ENCODE peak calls at places on chromosomes 2 and 18, in ten cellular contexts. J is endothelial cell of umbilical vein; A is aorta; W is A549; R is left lung; M is adipocyte; H is ascending aorta; O is CD8-positive, alpha-beta memory T cell; D is pancreas; T is IMR-90. P is an unnamed sample. For H3K4me1, the result is how much of the 10 kb centered on the place peaks cover.

GRCh38 chr18:41657189-41657588 is 297.8 kb upstream of the PIK3C3 start:
- DNase-seq in J (no peak), A (no peak), W (no peak), R (no peak), M (no peak), H (no peak), O (no peak), D (no peak), T (no peak), P (no peak)

GRCh38 chr18:25229080-25229479 is 122.9 kb downstream of the ZNF521 start:
- DNase-seq in J (peak), A (no peak), W (no peak), R (no peak), M (peak), H (no peak), O (no peak), D (no peak), T (peak), P (no peak)

GRCh38 chr18:44564922-44565321 is 115.8 kb upstream of the SETBP1 start:
- DNase-seq in J (no peak), A (no peak), W (no peak), R (no peak), M (peak), H (no peak), O (no peak), D (no peak), T (peak), P (no peak)

GRCh38 chr18:48330016-48330991 is 78.9 kb downstream of the ZBTB7C start:
- DNase-seq in J (no peak), A (peak), W (peak), R (no peak), M (peak), H (no peak), O (no peak), D (no peak), T (peak), P (no peak)

GRCh38 chr2:149062531-149062930 is 24.0 kb downstream of the LYPD6B start:
- DNase-seq in J (no peak), A (no peak), W (no peak), R (no peak), M (no peak), H (no peak), O (no peak), D (no peak), T (no peak), P (no peak)

GRCh38 chr2:202178342-202178958 is 59.9 kb downstream of the SUMO1 start:
- DNase-seq in J (peak), A (no peak), W (peak), R (no peak), M (peak), H (no peak), O (peak), D (peak), T (peak), P (peak)

GRCh38 chr18:13288509-13289138 is 70.1 kb downstream of the LDLRAD4 start:
- DNase-seq in J (no peak), A (no peak), W (no peak), R (no peak), M (no peak), H (no peak), O (no peak), D (no peak), T (no peak), P (no peak)

GRCh38 chr18:3605562-3606443 is 155.8 kb downstream of the TGIF1 start:
- DNase-seq in J (peak), A (no peak), W (no peak), R (no peak), M (peak), H (no peak), O (no peak), D (no peak), T (peak), P (no peak)

GRCh38 chr2:150482111-150482510 is 5.4 kb downstream of the RND3 start:
- DNase-seq in J (peak), A (no peak), W (no peak), R (no peak), M (no peak), H (no peak), O (no peak), D (no peak), T (no peak), P (no peak)

GRCh38 chr2:150480241-150480640 is 7.2 kb downstream of the RND3 start:
- DNase-seq in J (peak), A (no peak), W (no peak), R (no peak), M (peak), H (no peak), O (no peak), D (no peak), T (peak), P (no peak)

GRCh38 chr2:150479075-150479915 is 8.2 kb downstream of the RND3 start:
- DNase-seq in J (peak), A (no peak), W (no peak), R (no peak), M (peak), H (no peak), O (no peak), D (no peak), T (peak), P (no peak)

GRCh38 chr2:150482667-150483260 is 4.7 kb downstream of the RND3 start:
- DNase-seq in J (no peak), A (no peak), W (no peak), R (no peak), M (no peak), H (no peak), O (no peak), D (no peak), T (peak), P (no peak)

GRCh38 chr2:150480971-150481830 is 6.3 kb downstream of the RND3 start:
- DNase-seq in J (peak), A (no peak), W (no peak), R (no peak), M (no peak), H (no peak), O (no peak), D (no peak), T (peak), P (no peak)
- H3K4me3 ChIP-seq in J (no peak), A (no peak), W (peak), R (no peak), M (peak), H (no peak), O (no peak), D (no peak), T (peak), P (no peak)

GRCh38 chr2:239299218-239299939 is 101.4 kb downstream of the HDAC4 start:
- DNase-seq in J (no peak), A (peak), W (no peak), R (peak), M (no peak), H (no peak), O (no peak), D (peak), T (no peak), P (no peak)
- H3K4me1 ChIP-seq in J (under half), A (under half), W (under half), R (under half), M (under half), H (under half), O (half or more), D (half or more), T (under half), P (under half)

GRCh38 chr18:74062037-74062436 is 85.6 kb downstream of the FBXO15 start:
- DNase-seq in J (no peak), A (no peak), W (no peak), R (no peak), M (no peak), H (no peak), O (no peak), D (no peak), T (no peak), P (no peak)

GRCh38 chr18:74064510-74064909 is 83.1 kb downstream of the FBXO15 start:
- DNase-seq in J (no peak), A (no peak), W (no peak), R (no peak), M (no peak), H (no peak), O (no peak), D (no peak), T (peak), P (no peak)

GRCh38 chr18:74063552-74063951 is 84.1 kb downstream of the FBXO15 start:
- DNase-seq in J (no peak), A (no peak), W (no peak), R (no peak), M (no peak), H (no peak), O (no peak), D (no peak), T (no peak), P (no peak)

GRCh38 chr18:74065366-74065765 is 82.3 kb downstream of the FBXO15 start:
- DNase-seq in J (no peak), A (no peak), W (no peak), R (no peak), M (no peak), H (no peak), O (no peak), D (no peak), T (no peak), P (no peak)

GRCh38 chr18:74063023-74063422 is 84.6 kb downstream of the FBXO15 start:
- DNase-seq in J (no peak), A (no peak), W (no peak), R (no peak), M (no peak), H (no peak), O (no peak), D (no peak), T (no peak), P (no peak)
- H3K4me3 ChIP-seq in J (no peak), A (no peak), W (no peak), R (no peak), M (no peak), H (no peak), O (no peak), D (no peak), T (no peak), P (no peak)

GRCh38 chr2:41180392-41180791 is 728.5 kb upstream of the SLC8A1 start:
- DNase-seq in J (no peak), A (no peak), W (no peak), R (no peak), M (no peak), H (no peak), O (no peak), D (no peak), T (no peak), P (no peak)
- H3K4me1 ChIP-seq in J (under half), A (under half), W (under half), R (under half), M (under half), H (under half), O (under half), D (under half), T (under half), P (under half)

DNA sequence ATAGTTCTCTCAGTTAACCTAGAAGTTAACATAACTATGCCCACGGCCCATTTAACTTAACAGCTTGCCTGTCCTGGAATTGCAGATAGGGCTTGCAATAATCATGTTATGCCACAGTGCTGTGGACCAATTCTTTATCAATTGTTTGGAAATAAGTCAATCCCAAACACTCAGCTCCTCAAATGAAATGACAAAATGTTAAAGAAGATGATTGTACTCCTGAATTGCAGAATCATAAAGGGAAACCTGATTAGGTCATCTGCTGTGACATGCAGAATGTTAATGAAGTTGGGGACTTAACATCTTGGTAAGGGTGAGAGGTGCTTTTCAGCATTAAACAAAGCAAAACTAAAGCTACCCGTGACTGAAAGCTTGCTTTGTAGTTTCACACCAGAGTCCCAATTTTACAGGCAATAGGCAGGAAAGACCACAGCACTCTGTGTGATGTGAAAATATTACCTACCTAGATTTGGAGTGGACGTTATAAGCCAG is 363.9 kb downstream of the GPD2 start:
- DNase-seq in J (no peak), A (no peak), W (no peak), R (no peak), M (no peak), H (no peak), O (no peak), D (no peak), T (no peak), P (no peak)
- H3K4me3 ChIP-seq in J (no peak), A (peak), W (no peak), R (no peak), M (no peak), H (no peak), O (no peak), D (no peak), T (no peak), P (no peak)

GRCh38 chr2:237345891-237346640 is 67.9 kb downstream of the COL6A3 start:
- DNase-seq in J (no peak), A (no peak), W (no peak), R (no peak), M (no peak), H (no peak), O (no peak), D (no peak), T (peak), P (no peak)

GRCh38 chr2:237341872-237342271 is 72.1 kb downstream of the COL6A3 start:
- DNase-seq in J (no peak), A (no peak), W (no peak), R (no peak), M (no peak), H (no peak), O (no peak), D (no peak), T (peak), P (no peak)

GRCh38 chr2:237343993-237344392 is 70.0 kb downstream of the COL6A3 start:
- DNase-seq in J (no peak), A (no peak), W (no peak), R (no peak), M (no peak), H (no peak), O (no peak), D (no peak), T (no peak), P (no peak)

GRCh38 chr2:237348281-237348865 is 65.6 kb downstream of the COL6A3 start:
- DNase-seq in J (no peak), A (no peak), W (no peak), R (no peak), M (no peak), H (no peak), O (no peak), D (no peak), T (no peak), P (no peak)

DNA sequence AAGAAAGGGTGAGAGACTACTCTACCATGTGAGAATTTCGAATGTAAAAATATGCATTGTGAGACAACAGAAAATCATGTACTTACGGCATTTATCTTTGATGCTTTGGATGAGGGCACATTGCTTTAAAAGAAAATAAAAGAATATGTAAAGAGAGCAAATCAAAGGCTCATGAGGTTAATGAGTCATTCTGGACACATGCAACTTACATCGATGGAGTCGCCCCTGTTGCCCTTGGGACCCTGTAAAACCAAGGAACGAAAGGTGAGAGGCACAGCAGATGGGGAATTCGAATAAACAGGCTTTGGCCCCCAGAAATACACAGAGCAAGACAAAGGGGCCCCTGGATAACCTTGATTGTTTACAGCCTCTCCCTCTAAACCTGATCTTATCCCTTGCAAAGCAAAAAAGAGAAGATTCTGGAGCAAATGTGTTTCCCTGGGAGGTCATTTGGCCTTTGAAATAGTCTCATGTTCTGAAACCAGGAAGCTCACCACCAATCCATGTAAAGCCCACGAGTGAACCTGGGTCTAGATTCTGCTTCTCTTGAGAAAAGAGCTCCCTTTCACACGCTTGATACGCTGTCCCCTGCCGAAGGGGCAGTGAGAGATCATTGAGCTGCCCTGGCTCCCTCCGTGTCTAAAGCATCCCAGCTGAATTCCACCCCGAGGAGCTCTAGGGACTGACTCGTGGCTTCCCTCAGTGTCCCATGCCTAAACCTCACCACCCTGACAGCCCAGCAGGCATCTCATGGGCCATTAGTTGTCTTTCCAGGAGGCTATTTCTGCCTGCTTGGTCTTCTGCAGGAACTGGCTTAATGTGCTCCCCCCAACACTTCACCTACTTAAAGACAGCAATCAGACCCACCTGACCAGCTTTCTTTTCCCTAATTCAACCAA is 68.7 kb downstream of the COL6A3 start:
- DNase-seq in J (no peak), A (no peak), W (no peak), R (no peak), M (no peak), H (no peak), O (no peak), D (no peak), T (no peak), P (no peak)
- H3K4me1 ChIP-seq in J (under half), A (under half), W (under half), R (under half), M (under half), H (under half), O (under half), D (under half), T (under half), P (under half)

GRCh38 chr2:102070058-102070642 is 72.4 kb upstream of the IL1R1 start:
- DNase-seq in J (no peak), A (peak), W (peak), R (peak), M (no peak), H (no peak), O (no peak), D (peak), T (peak), P (no peak)
- H3K4me3 ChIP-seq in J (no peak), A (no peak), W (peak), R (peak), M (peak), H (no peak), O (no peak), D (no peak), T (peak), P (no peak)

GRCh38 chr2:130796280-130796679 is 40.4 kb upstream of the ARHGEF4 start:
- DNase-seq in J (no peak), A (no peak), W (no peak), R (no peak), M (no peak), H (no peak), O (no peak), D (no peak), T (no peak), P (no peak)
- H3K4me1 ChIP-seq in J (under half), A (under half), W (under half), R (under half), M (under half), H (under half), O (under half), D (under half), T (under half), P (under half)

DNA sequence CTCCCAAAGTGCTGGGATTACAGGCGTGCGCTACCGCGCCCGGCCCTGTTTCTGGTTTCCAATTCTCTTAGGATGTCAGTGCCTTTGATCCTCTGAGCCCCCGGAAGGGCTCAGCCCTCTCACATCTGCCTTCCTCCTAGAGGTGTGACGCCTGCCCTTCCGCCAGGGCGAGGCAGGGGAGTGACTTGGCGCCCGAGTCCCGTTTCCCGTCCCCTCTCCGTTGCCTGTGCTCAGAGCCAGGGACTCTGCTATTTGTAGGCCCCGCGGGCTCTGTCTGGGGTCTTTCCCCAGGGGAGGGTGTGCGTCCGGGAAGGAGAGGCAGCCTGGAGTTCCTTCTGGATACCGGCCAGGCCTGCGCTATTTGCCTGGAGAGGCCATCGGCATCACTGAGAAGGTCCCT is 103.8 kb upstream of the TAF1B start:
- DNase-seq in J (no peak), A (peak), W (no peak), R (no peak), M (no peak), H (no peak), O (no peak), D (peak), T (no peak), P (no peak)
- H3K4me3 ChIP-seq in J (no peak), A (no peak), W (no peak), R (peak), M (peak), H (peak), O (peak), D (no peak), T (no peak), P (no peak)

P was measured in iPS DF 6.9.